ENCODE peak calls at places on chromosome 18, in six cellular contexts. One of them, this sample, is unnamed.

GRCh38 chr18:76720683-76721082 is 101.7 kb upstream of the ZNF236 start:
- DNase-seq in GM13976: no peak
- DNase-seq in substantia nigra: no peak
- DNase-seq in renal cortical epithelial cell: no peak
- DNase-seq in right atrium auricular region: peak
- DNase-seq in germinal center: no peak
- DNase-seq in this sample: no peak

GRCh38 chr18:25685088-25685487 is 333.1 kb upstream of the ZNF521 start:
- DNase-seq in GM13976: no peak
- DNase-seq in substantia nigra: no peak
- DNase-seq in renal cortical epithelial cell: no peak
- DNase-seq in right atrium auricular region: no peak
- DNase-seq in germinal center: no peak
- DNase-seq in this sample: no peak

GRCh38 chr18:70523035-70523797 is 234.4 kb downstream of the SOCS6 start:
- DNase-seq in GM13976: no peak
- DNase-seq in substantia nigra: no peak
- DNase-seq in renal cortical epithelial cell: no peak
- DNase-seq in right atrium auricular region: no peak
- DNase-seq in germinal center: no peak
- DNase-seq in this sample: no peak

GRCh38 chr18:37282386-37283037 is 283.1 kb downstream of the CELF4 start:
- DNase-seq in GM13976: no peak
- DNase-seq in substantia nigra: no peak
- DNase-seq in renal cortical epithelial cell: no peak
- DNase-seq in right atrium auricular region: no peak
- DNase-seq in germinal center: no peak
- DNase-seq in this sample: no peak

GRCh38 chr18:79935098-79935480 is 16.4 kb downstream of the SLC66A2 start:
- DNase-seq in GM13976: no peak
- DNase-seq in substantia nigra: no peak
- DNase-seq in renal cortical epithelial cell: no peak
- DNase-seq in right atrium auricular region: no peak
- DNase-seq in germinal center: no peak
- DNase-seq in this sample: no peak

GRCh38 chr18:21363411-21363810 is 121.4 kb downstream of the GREB1L start:
- DNase-seq in GM13976: no peak
- DNase-seq in substantia nigra: no peak
- DNase-seq in renal cortical epithelial cell: no peak
- DNase-seq in right atrium auricular region: no peak
- DNase-seq in germinal center: no peak
- DNase-seq in this sample: no peak

GRCh38 chr18:76260941-76261472 is 234.0 kb downstream of the ZNF516 start:
- DNase-seq in GM13976: no peak
- DNase-seq in substantia nigra: peak
- DNase-seq in renal cortical epithelial cell: no peak
- DNase-seq in right atrium auricular region: no peak
- DNase-seq in germinal center: no peak
- DNase-seq in this sample: no peak

GRCh38 chr18:79938196-79938595 is 13.3 kb downstream of the SLC66A2 start:
- DNase-seq in GM13976: no peak
- DNase-seq in substantia nigra: no peak
- DNase-seq in renal cortical epithelial cell: no peak
- DNase-seq in right atrium auricular region: no peak
- DNase-seq in germinal center: no peak
- DNase-seq in this sample: no peak

GRCh38 chr18:80231151-80231550 is 16.2 kb downstream of the PARD6G start:
- DNase-seq in GM13976: no peak
- DNase-seq in substantia nigra: no peak
- DNase-seq in renal cortical epithelial cell: no peak
- DNase-seq in right atrium auricular region: no peak
- DNase-seq in germinal center: no peak
- DNase-seq in this sample: no peak

GRCh38 chr18:47710451-47710850 is 220.0 kb downstream of the SMAD2 start:
- DNase-seq in GM13976: no peak
- DNase-seq in substantia nigra: no peak
- DNase-seq in renal cortical epithelial cell: no peak
- DNase-seq in right atrium auricular region: no peak
- DNase-seq in germinal center: no peak
- DNase-seq in this sample: no peak

GRCh38 chr18:45590060-45590537 is 25.2 kb upstream of the SLC14A2 start:
- DNase-seq in GM13976: no peak
- DNase-seq in substantia nigra: no peak
- DNase-seq in renal cortical epithelial cell: no peak
- DNase-seq in right atrium auricular region: no peak
- DNase-seq in germinal center: no peak
- DNase-seq in this sample: no peak

GRCh38 chr18:49368876-49369440 is 91.5 kb downstream of the DYM start:
- DNase-seq in GM13976: no peak
- DNase-seq in substantia nigra: no peak
- DNase-seq in renal cortical epithelial cell: peak
- DNase-seq in right atrium auricular region: no peak
- DNase-seq in germinal center: no peak
- DNase-seq in this sample: no peak

GRCh38 chr18:73461780-73462059 is 593.9 kb upstream of the NETO1 start:
- DNase-seq in GM13976: no peak
- DNase-seq in substantia nigra: no peak
- DNase-seq in renal cortical epithelial cell: peak
- DNase-seq in right atrium auricular region: no peak
- DNase-seq in germinal center: no peak
- DNase-seq in this sample: no peak

GRCh38 chr18:48468151-48468550 is 59.0 kb upstream of the ZBTB7C start:
- DNase-seq in GM13976: no peak
- DNase-seq in substantia nigra: no peak
- DNase-seq in renal cortical epithelial cell: no peak
- DNase-seq in right atrium auricular region: peak
- DNase-seq in germinal center: no peak
- DNase-seq in this sample: no peak

GRCh38 chr18:5463836-5464235 is 80.0 kb downstream of the EPB41L3 start:
- DNase-seq in GM13976: no peak
- DNase-seq in substantia nigra: no peak
- DNase-seq in renal cortical epithelial cell: no peak
- DNase-seq in right atrium auricular region: no peak
- DNase-seq in germinal center: no peak
- DNase-seq in this sample: no peak

GRCh38 chr18:47606526-47606925 is 323.9 kb downstream of the SMAD2 start:
- DNase-seq in GM13976: no peak
- DNase-seq in substantia nigra: no peak
- DNase-seq in renal cortical epithelial cell: no peak
- DNase-seq in right atrium auricular region: no peak
- DNase-seq in germinal center: no peak
- DNase-seq in this sample: no peak

GRCh38 chr18:58473071-58473470 is 155.8 kb downstream of the ALPK2 start:
- DNase-seq in GM13976: no peak
- DNase-seq in substantia nigra: no peak
- DNase-seq in renal cortical epithelial cell: no peak
- DNase-seq in right atrium auricular region: no peak
- DNase-seq in germinal center: no peak
- DNase-seq in this sample: no peak

GRCh38 chr18:32238635-32239268 is 48.9 kb downstream of the MEP1B start:
- DNase-seq in GM13976: no peak
- DNase-seq in substantia nigra: no peak
- DNase-seq in renal cortical epithelial cell: no peak
- DNase-seq in right atrium auricular region: no peak
- DNase-seq in germinal center: no peak
- DNase-seq in this sample: no peak

GRCh38 chr18:79275992-79276391 is 119.7 kb upstream of the NFATC1 start:
- DNase-seq in GM13976: peak
- DNase-seq in substantia nigra: no peak
- DNase-seq in renal cortical epithelial cell: no peak
- DNase-seq in right atrium auricular region: no peak
- DNase-seq in germinal center: no peak
- DNase-seq in this sample: no peak

GRCh38 chr18:32549248-32549842 is 78.7 kb upstream of the GAREM1 start:
- DNase-seq in GM13976: peak
- DNase-seq in substantia nigra: peak
- DNase-seq in renal cortical epithelial cell: peak
- DNase-seq in right atrium auricular region: no peak
- DNase-seq in germinal center: peak
- DNase-seq in this sample: no peak

GRCh38 chr18:427005-427404 is 73.5 kb downstream of the COLEC12 start:
- DNase-seq in GM13976: no peak
- DNase-seq in substantia nigra: no peak
- DNase-seq in renal cortical epithelial cell: peak
- DNase-seq in right atrium auricular region: no peak
- DNase-seq in germinal center: no peak
- DNase-seq in this sample: no peak

GRCh38 chr18:2823202-2823601 is 23.6 kb upstream of the EMILIN2 start:
- DNase-seq in GM13976: no peak
- DNase-seq in substantia nigra: no peak
- DNase-seq in renal cortical epithelial cell: no peak
- DNase-seq in right atrium auricular region: no peak
- DNase-seq in germinal center: no peak
- DNase-seq in this sample: no peak

GRCh38 chr18:44107187-44107586 is 573.5 kb upstream of the SETBP1 start:
- DNase-seq in GM13976: no peak
- DNase-seq in substantia nigra: no peak
- DNase-seq in renal cortical epithelial cell: peak
- DNase-seq in right atrium auricular region: no peak
- DNase-seq in germinal center: no peak
- DNase-seq in this sample: no peak

GRCh38 chr18:944440-944839 is 39.8 kb downstream of the ADCYAP1 start:
- DNase-seq in GM13976: no peak
- DNase-seq in substantia nigra: no peak
- DNase-seq in renal cortical epithelial cell: peak
- DNase-seq in right atrium auricular region: no peak
- DNase-seq in germinal center: no peak
- DNase-seq in this sample: no peak

GRCh38 chr18:48750485-48751175 is 200.1 kb downstream of the SMAD7 start:
- DNase-seq in GM13976: no peak
- DNase-seq in substantia nigra: no peak
- DNase-seq in renal cortical epithelial cell: no peak
- DNase-seq in right atrium auricular region: no peak
- DNase-seq in germinal center: no peak
- DNase-seq in this sample: no peak

GRCh38 chr18:52439457-52439856 is 99.5 kb downstream of the DCC start:
- DNase-seq in GM13976: no peak
- DNase-seq in substantia nigra: no peak
- DNase-seq in renal cortical epithelial cell: no peak
- DNase-seq in right atrium auricular region: no peak
- DNase-seq in germinal center: no peak
- DNase-seq in this sample: no peak

GRCh38 chr18:61569176-61569892 is 236.1 kb downstream of the CDH20 start:
- DNase-seq in GM13976: no peak
- DNase-seq in substantia nigra: no peak
- DNase-seq in renal cortical epithelial cell: peak
- DNase-seq in right atrium auricular region: no peak
- DNase-seq in germinal center: no peak
- DNase-seq in this sample: no peak

GRCh38 chr18:57542801-57543427 is 43.6 kb downstream of the FECH start:
- DNase-seq in GM13976: no peak
- DNase-seq in substantia nigra: no peak
- DNase-seq in renal cortical epithelial cell: no peak
- DNase-seq in right atrium auricular region: no peak
- DNase-seq in germinal center: no peak
- DNase-seq in this sample: no peak

GRCh38 chr18:68040198-68040597 is 523.7 kb upstream of the DSEL start:
- DNase-seq in GM13976: no peak
- DNase-seq in substantia nigra: no peak
- DNase-seq in renal cortical epithelial cell: no peak
- DNase-seq in right atrium auricular region: no peak
- DNase-seq in germinal center: no peak
- DNase-seq in this sample: no peak

GRCh38 chr18:33755918-33756590 is 178.0 kb downstream of the ASXL3 start:
- DNase-seq in GM13976: no peak
- DNase-seq in substantia nigra: no peak
- DNase-seq in renal cortical epithelial cell: peak
- DNase-seq in right atrium auricular region: peak
- DNase-seq in germinal center: no peak
- DNase-seq in this sample: no peak

GRCh38 chr18:43139288-43139946 is 23.9 kb upstream of the RIT2 start:
- DNase-seq in GM13976: no peak
- DNase-seq in substantia nigra: no peak
- DNase-seq in renal cortical epithelial cell: no peak
- DNase-seq in right atrium auricular region: no peak
- DNase-seq in germinal center: no peak
- DNase-seq in this sample: no peak

GRCh38 chr18:58997811-58998337 is 133.2 kb downstream of the ZNF532 start:
- DNase-seq in GM13976: no peak
- DNase-seq in substantia nigra: no peak
- DNase-seq in renal cortical epithelial cell: peak
- DNase-seq in right atrium auricular region: no peak
- DNase-seq in germinal center: no peak
- DNase-seq in this sample: peak

GRCh38 chr18:657311-657997 is at the start of gene TYMS:
- DNase-seq in GM13976: peak
- DNase-seq in substantia nigra: peak
- DNase-seq in renal cortical epithelial cell: peak
- DNase-seq in right atrium auricular region: no peak
- DNase-seq in germinal center: peak
- DNase-seq in this sample: no peak

GRCh38 chr18:49212819-49213218 is 247.6 kb downstream of the DYM start:
- DNase-seq in GM13976: no peak
- DNase-seq in substantia nigra: no peak
- DNase-seq in renal cortical epithelial cell: peak
- DNase-seq in right atrium auricular region: no peak
- DNase-seq in germinal center: no peak
- DNase-seq in this sample: no peak

GRCh38 chr18:7366597-7366996 is 135.7 kb downstream of the LRRC30 start:
- DNase-seq in GM13976: no peak
- DNase-seq in substantia nigra: no peak
- DNase-seq in renal cortical epithelial cell: no peak
- DNase-seq in right atrium auricular region: no peak
- DNase-seq in germinal center: no peak
- DNase-seq in this sample: no peak

GRCh38 chr18:37383036-37383788 is 182.4 kb downstream of the CELF4 start:
- DNase-seq in GM13976: no peak
- DNase-seq in substantia nigra: no peak
- DNase-seq in renal cortical epithelial cell: no peak
- DNase-seq in right atrium auricular region: no peak
- DNase-seq in germinal center: no peak
- DNase-seq in this sample: no peak

GRCh38 chr18:80154293-80154692 is 45.2 kb downstream of the ADNP2 start:
- DNase-seq in GM13976: no peak
- DNase-seq in substantia nigra: no peak
- DNase-seq in renal cortical epithelial cell: no peak
- DNase-seq in right atrium auricular region: no peak
- DNase-seq in germinal center: peak
- DNase-seq in this sample: no peak

This sample was measured in ascending aorta.